ENCODE peak calls at places on chromosome 5, in five cellular contexts. X is IMR-90; P is tibial artery; Q is CD8-positive, alpha-beta T cell; S is mammary epithelial cell. K is an unnamed sample.

GRCh38 chr5:153157156-153157555 is 333.3 kb upstream of the GRIA1 start:
- DNase-seq in X (no peak), P (no peak), Q (no peak), S (peak), K (no peak)

GRCh38 chr5:42948961-42949347 is 91.2 kb downstream of the ANXA2R start:
- DNase-seq in X (no peak), P (no peak), Q (no peak), S (no peak), K (no peak)

GRCh38 chr5:150103678-150104549 is 17.6 kb upstream of the CSF1R start:
- DNase-seq in X (no peak), P (no peak), Q (no peak), S (no peak), K (no peak)

GRCh38 chr5:32710335-32710858 is 724 bp upstream of the NPR3 start:
- DNase-seq in X (no peak), P (no peak), Q (no peak), S (peak), K (no peak)

GRCh38 chr5:38541174-38541724 is 15.2 kb downstream of the LIFR start:
- DNase-seq in X (peak), P (no peak), Q (no peak), S (no peak), K (no peak)

GRCh38 chr5:172459396-172460165 is 5.3 kb upstream of the SH3PXD2B start:
- DNase-seq in X (no peak), P (no peak), Q (no peak), S (no peak), K (no peak)

GRCh38 chr5:6905423-6905822 is 192.2 kb downstream of the TENT4A start:
- DNase-seq in X (no peak), P (peak), Q (no peak), S (no peak), K (no peak)

GRCh38 chr5:137164961-137165360 is 334.2 kb downstream of the SPOCK1 start:
- DNase-seq in X (no peak), P (no peak), Q (no peak), S (no peak), K (no peak)

GRCh38 chr5:172789687-172790495 is 18.9 kb upstream of the DUSP1 start:
- DNase-seq in X (no peak), P (no peak), Q (no peak), S (no peak), K (peak)

GRCh38 chr5:20000416-20000815 is 12.4 kb upstream of the CDH18 start:
- DNase-seq in X (no peak), P (no peak), Q (no peak), S (no peak), K (no peak)

GRCh38 chr5:125655156-125655555 is 768.1 kb upstream of the GRAMD2B start:
- DNase-seq in X (no peak), P (no peak), Q (no peak), S (no peak), K (no peak)

GRCh38 chr5:75053286-75054109 is 1.1 kb upstream of the GCNT4 start:
- DNase-seq in X (peak), P (peak), Q (peak), S (peak), K (peak)

GRCh38 chr5:139893873-139894272 is 98.3 kb downstream of the PSD2 start:
- DNase-seq in X (no peak), P (no peak), Q (no peak), S (no peak), K (no peak)

GRCh38 chr5:5165541-5166002 is 25.4 kb downstream of the ADAMTS16 start:
- DNase-seq in X (no peak), P (no peak), Q (no peak), S (no peak), K (no peak)

GRCh38 chr5:178471666-178472065 is 118.5 kb downstream of the COL23A1 start:
- DNase-seq in X (no peak), P (no peak), Q (no peak), S (no peak), K (no peak)

GRCh38 chr5:90227688-90228087 is 181.9 kb downstream of the CETN3 start:
- DNase-seq in X (no peak), P (no peak), Q (no peak), S (no peak), K (no peak)

GRCh38 chr5:426392-426976 is 16.5 kb upstream of the EXOC3 start:
- DNase-seq in X (no peak), P (no peak), Q (no peak), S (no peak), K (no peak)

GRCh38 chr5:54259090-54259489 is 51.3 kb downstream of the ARL15 start:
- DNase-seq in X (peak), P (no peak), Q (no peak), S (peak), K (no peak)

GRCh38 chr5:41641621-41642020 is 131.2 kb upstream of the PLCXD3 start:
- DNase-seq in X (peak), P (no peak), Q (no peak), S (no peak), K (no peak)

GRCh38 chr5:97231025-97231636 is 48.1 kb upstream of the RIOK2 start:
- DNase-seq in X (peak), P (peak), Q (no peak), S (peak), K (no peak)

GRCh38 chr5:140393738-140394137 is 7.9 kb upstream of the ANKHD1 start:
- DNase-seq in X (no peak), P (no peak), Q (no peak), S (no peak), K (no peak)

GRCh38 chr5:107809201-107810034 is 138.7 kb upstream of the EFNA5 start:
- DNase-seq in X (peak), P (no peak), Q (no peak), S (no peak), K (no peak)
- H3K4me3 ChIP-seq in X (no peak), P (no peak), Q (no peak), S (no peak), K (no peak)

GRCh38 chr5:115857621-115858349 is 16.1 kb downstream of the AP3S1 start:
- DNase-seq in X (peak), P (no peak), Q (no peak), S (peak), K (no peak)
- H3K27ac ChIP-seq in X (no peak), P (peak), Q (no peak), S (no peak), K (no peak)

DNA sequence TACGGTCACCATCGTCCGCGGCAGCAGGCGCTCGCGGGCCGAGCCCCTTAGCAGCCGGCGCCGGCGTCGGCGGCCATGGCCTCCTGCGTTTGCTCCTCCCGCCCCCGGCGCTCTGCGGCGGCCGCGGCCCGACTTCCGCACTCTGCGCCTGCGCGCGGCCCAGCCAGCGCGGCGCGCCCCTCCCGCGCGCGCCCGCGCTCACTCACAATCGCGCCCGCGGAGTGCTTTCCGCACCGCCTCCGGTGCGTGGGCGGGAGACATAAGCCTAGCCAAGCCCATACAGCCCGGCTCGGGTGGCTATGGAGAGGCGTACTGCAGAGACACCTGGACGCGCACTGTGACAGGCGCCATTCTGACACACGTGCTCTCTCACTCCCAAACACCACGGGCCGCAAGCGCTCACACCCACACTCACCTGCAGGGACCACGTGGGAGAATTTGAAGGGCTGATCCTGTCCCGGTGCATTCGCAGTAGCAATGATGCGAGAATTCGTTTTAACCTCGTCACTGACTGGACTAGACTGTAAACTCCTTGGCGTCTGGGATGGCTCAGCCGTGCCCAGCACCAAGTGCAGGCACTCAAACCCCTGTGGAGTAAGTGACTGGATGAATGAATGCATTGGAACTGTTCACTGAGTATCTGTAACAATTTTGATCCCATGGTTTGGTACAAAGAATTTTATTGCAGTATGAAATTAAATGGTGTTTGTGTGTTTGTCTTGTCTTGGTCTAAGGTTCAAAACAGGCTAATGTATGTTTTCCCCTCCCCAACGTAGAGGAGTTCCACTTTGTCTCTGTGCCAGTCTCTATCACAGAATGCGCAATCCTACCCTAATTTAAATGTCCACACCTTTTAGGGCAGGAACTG is at the start of gene RNF145:
- DNase-seq in X (peak), P (peak), Q (peak), S (peak), K (peak)
- TF ChIP-seq CTCF in X (no peak), P (no peak), Q (no peak), S (no peak), K (no peak)

GRCh38 chr5:33890633-33891032 is 1.2 kb downstream of the ADAMTS12 start:
- DNase-seq in X (peak), P (no peak), Q (no peak), S (peak), K (no peak)
- H3K4me3 ChIP-seq in X (peak), P (peak), Q (no peak), S (peak), K (peak)

GRCh38 chr5:147558131-147558730 is 48.4 kb upstream of the DPYSL3 start:
- DNase-seq in X (peak), P (no peak), Q (no peak), S (no peak), K (no peak)
- H3K27ac ChIP-seq in X (no peak), P (peak), Q (no peak), S (no peak), K (no peak)

DNA sequence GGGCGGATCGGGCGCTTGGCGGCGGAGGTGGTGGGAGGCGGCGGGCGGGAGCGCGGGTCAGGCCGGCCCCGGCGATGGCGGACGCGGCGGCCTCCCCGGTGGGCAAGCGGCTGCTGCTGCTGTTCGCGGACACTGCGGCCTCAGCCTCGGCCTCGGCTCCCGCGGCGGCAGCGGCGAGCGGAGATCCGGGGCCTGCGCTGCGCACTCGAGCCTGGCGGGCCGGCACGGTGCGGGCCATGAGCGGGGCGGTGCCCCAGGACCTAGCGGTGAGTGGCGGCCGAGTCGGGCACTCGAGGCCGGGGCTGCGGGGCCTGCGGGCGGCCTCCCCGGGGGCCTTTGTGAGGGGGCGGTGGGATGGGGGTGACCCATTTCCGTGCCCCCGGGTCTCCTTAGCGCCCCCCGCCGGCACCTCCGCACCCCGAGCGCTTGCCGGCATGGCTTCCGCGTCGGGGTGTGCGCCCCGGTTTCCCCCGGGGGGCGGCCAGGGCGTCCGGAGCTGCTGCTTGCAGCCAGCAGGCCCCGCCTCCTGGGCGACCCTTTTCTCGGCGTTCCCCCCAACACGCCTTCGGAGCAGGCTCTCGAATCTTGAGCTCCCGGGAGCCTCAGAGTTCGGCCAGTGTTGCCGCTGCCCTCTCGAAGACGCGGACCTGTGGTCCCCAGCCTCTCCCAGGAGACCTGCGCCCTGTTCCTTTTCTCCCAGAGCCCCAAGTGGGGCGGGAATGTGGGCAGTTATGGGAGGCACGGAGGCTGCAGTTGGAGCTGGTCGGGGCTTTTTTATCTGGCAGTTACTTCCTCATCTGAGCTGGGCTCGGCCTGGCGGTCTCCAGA is 451 bp downstream of the KDM3B start:
- DNase-seq in X (peak), P (peak), Q (peak), S (peak), K (peak)
- TF ChIP-seq CTCF in X (peak), P (peak), Q (no peak), S (no peak), K (no peak)

GRCh38 chr5:78512440-78512839 is 136.1 kb downstream of the LHFPL2 start:
- DNase-seq in X (no peak), P (no peak), Q (no peak), S (no peak), K (no peak)

GRCh38 chr5:78518365-78519197 is 130.0 kb downstream of the LHFPL2 start:
- DNase-seq in X (peak), P (peak), Q (no peak), S (peak), K (peak)

GRCh38 chr5:78511116-78511906 is 137.3 kb downstream of the LHFPL2 start:
- DNase-seq in X (no peak), P (peak), Q (no peak), S (no peak), K (peak)

GRCh38 chr5:78515665-78516064 is 132.9 kb downstream of the LHFPL2 start:
- DNase-seq in X (no peak), P (no peak), Q (no peak), S (no peak), K (no peak)

GRCh38 chr5:78514427-78515345 is 133.9 kb downstream of the LHFPL2 start:
- DNase-seq in X (peak), P (no peak), Q (no peak), S (peak), K (no peak)
- H3K4me3 ChIP-seq in X (no peak), P (no peak), Q (no peak), S (no peak), K (no peak)

GRCh38 chr5:115109388-115109787 is 60.3 kb downstream of the TRIM36 start:
- DNase-seq in X (no peak), P (no peak), Q (no peak), S (no peak), K (no peak)

GRCh38 chr5:115109840-115110239 is 59.9 kb downstream of the TRIM36 start:
- DNase-seq in X (no peak), P (no peak), Q (no peak), S (no peak), K (no peak)
- H3K27ac ChIP-seq in X (no peak), P (no peak), Q (no peak), S (no peak), K (no peak)